ENCODE peak calls at places on chromosome 14, in four cellular contexts. G, M, E and S are unnamed samples.

GRCh38 chr14:20469242-20469889 is at the start of gene PNP:
- DNase-seq in M (peak), G (peak), E (peak), S (peak)

GRCh38 chr14:69845787-69846186 is 33.4 kb upstream of the SMOC1 start:
- DNase-seq in G (no peak), E (no peak), M (no peak), S (no peak)

GRCh38 chr14:106174206-106174605 is 647.8 kb downstream of the TMEM121 start:
- DNase-seq in M (no peak), E (no peak), G (no peak), S (peak)

GRCh38 chr14:92325835-92326234 is 2.9 kb downstream of the SLC24A4 start:
- DNase-seq in G (peak), M (no peak), E (no peak), S (no peak)

GRCh38 chr14:60238955-60239354 is 10.1 kb upstream of the PPM1A start:
- DNase-seq in E (no peak), M (no peak), G (no peak), S (no peak)

GRCh38 chr14:104968153-104968527 is 10.0 kb downstream of the AHNAK2 start:
- DNase-seq in E (peak), M (peak), G (peak), S (peak)

GRCh38 chr14:36069535-36069900 is 107.0 kb downstream of the PTCSC3 start:
- DNase-seq in M (no peak), E (no peak), G (peak), S (peak)

GRCh38 chr14:101068958-101069549 is 165.5 kb upstream of the RTL1 start:
- DNase-seq in G (no peak), E (peak), M (peak), S (peak)

GRCh38 chr14:87896393-87897380 is 96.3 kb downstream of the GALC start:
- DNase-seq in E (no peak), M (no peak), G (peak), S (no peak)

GRCh38 chr14:90720832-90721231 is 95.4 kb downstream of the TTC7B start:
- DNase-seq in E (no peak), M (no peak), G (no peak), S (no peak)

GRCh38 chr14:67487937-67488893 is at the start of gene TMEM229B:
- DNase-seq in G (no peak), E (no peak), M (peak), S (no peak)

GRCh38 chr14:105498430-105499255 is 7.6 kb downstream of the TEDC1 start:
- DNase-seq in M (no peak), E (peak), G (no peak), S (peak)

GRCh38 chr14:96573473-96574100 is 71.4 kb downstream of the PAPOLA start:
- DNase-seq in E (no peak), M (no peak), G (no peak), S (no peak)

GRCh38 chr14:96281486-96281885 is 25.5 kb downstream of the BDKRB1 start:
- DNase-seq in E (no peak), M (no peak), G (no peak), S (no peak)

GRCh38 chr14:33404054-33404453 is 465.4 kb downstream of the NPAS3 start:
- DNase-seq in M (no peak), E (no peak), G (no peak), S (no peak)

GRCh38 chr14:101076451-101077220 is 173.1 kb upstream of the RTL1 start:
- DNase-seq in M (peak), G (no peak), E (peak), S (no peak)

GRCh38 chr14:31205681-31206535 is 1.7 kb downstream of the HECTD1 start:
- DNase-seq in G (peak), M (no peak), E (no peak), S (no peak)

GRCh38 chr14:52033131-52033642 is 35.7 kb downstream of the NID2 start:
- DNase-seq in G (no peak), M (no peak), E (no peak), S (no peak)
- H3K27ac ChIP-seq in G (peak), M (no peak), E (peak), S (no peak)

GRCh38 chr14:61662437-61663311 is 32.6 kb upstream of the HIF1A start:
- DNase-seq in E (no peak), M (no peak), G (peak), S (no peak)
- TF ChIP-seq EP300 in E (no peak), M (no peak), G (no peak), S (no peak)

GRCh38 chr14:65333926-65334687 is 78.4 kb upstream of the FUT8 start:
- DNase-seq in M (peak), E (peak), G (no peak), S (no peak)
- H3K27ac ChIP-seq in M (no peak), E (no peak), G (no peak), S (peak)

GRCh38 chr14:76439237-76439775 is 63.4 kb downstream of the ESRRB start:
- DNase-seq in E (no peak), G (no peak), M (no peak), S (peak)
- TF ChIP-seq EP300 in E (no peak), G (no peak), M (no peak), S (no peak)

GRCh38 chr14:23470947-23471346 is 1.4 kb downstream of the NGDN start:
- DNase-seq in M (no peak), G (no peak), E (no peak), S (no peak)

GRCh38 chr14:23469906-23470403 is 452 bp downstream of the NGDN start:
- DNase-seq in M (no peak), E (no peak), G (no peak), S (no peak)

GRCh38 chr14:23469127-23469905 is at the start of gene NGDN:
- DNase-seq in M (peak), G (peak), E (peak), S (peak)

GRCh38 chr14:23465261-23465660 is 4.2 kb upstream of the NGDN start:
- DNase-seq in E (no peak), M (no peak), G (no peak), S (no peak)

DNA sequence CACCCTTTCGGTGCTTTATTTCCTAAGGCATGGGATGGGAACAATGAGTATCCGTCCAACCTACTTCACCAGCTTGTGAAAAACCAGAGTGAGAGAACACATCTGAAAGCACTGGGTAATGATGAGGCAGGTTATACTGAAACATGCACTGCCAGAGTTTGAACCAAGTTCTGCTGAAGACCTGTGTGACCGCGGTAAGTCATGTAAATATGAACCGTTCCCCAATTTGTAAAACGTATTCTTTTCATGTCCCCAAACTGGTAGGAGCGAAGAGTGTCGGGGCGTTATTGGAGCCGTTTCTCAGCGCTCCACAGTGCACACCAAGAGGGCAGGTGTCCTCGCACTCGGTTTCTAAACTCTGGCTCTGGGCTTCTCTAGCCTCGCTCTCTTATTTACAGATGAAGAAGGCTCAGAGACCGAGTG is 788 bp upstream of the NGDN start:
- DNase-seq in G (no peak), E (no peak), M (no peak), S (no peak)
- H3K27ac ChIP-seq in G (peak), E (peak), M (peak), S (peak)

GRCh38 chr14:73754911-73755360 is 40.8 kb upstream of the PNMA1 start:
- DNase-seq in G (no peak), E (peak), M (peak), S (no peak)
- TF ChIP-seq EP300 in G (no peak), E (no peak), M (no peak), S (no peak)

GRCh38 chr14:26841920-26842741 is 244.3 kb upstream of the NOVA1 start:
- DNase-seq in E (peak), M (peak), G (peak), S (peak)
- H3K27ac ChIP-seq in E (peak), M (peak), G (peak), S (peak)

GRCh38 chr14:103522028-103522581 is 525 bp downstream of the CKB start:
- DNase-seq in G (no peak), M (peak), E (peak), S (no peak)
- TF ChIP-seq EP300 in G (no peak), M (no peak), E (no peak), S (no peak)